ENCODE peak calls at places on chromosomes 2 and 18, in seven cellular contexts. H is stomach; M is ovary; U is CD8-positive, alpha-beta T cell; Z is cardiac muscle cell; D is H9; T is A549. I is an unnamed sample.

GRCh38 chr2:52340185-52340584 is 1308.3 kb upstream of the NRXN1 start:
- DNase-seq in T (no peak), D (peak; percentile 51), H (no peak), M (no peak), Z (no peak), U (no peak), I (no peak)

GRCh38 chr18:73980289-73980979 is 167.2 kb downstream of the FBXO15 start:
- DNase-seq in D (peak; percentile 60), U (no peak), T (peak; percentile 20), H (no peak), M (no peak), Z (peak; percentile 13), I (no peak)

GRCh38 chr2:62406573-62407043 is 99.4 kb downstream of the TMEM17 start:
- DNase-seq in Z (no peak), U (no peak), M (no peak), D (no peak), T (no peak), H (peak; percentile 47), I (no peak)

GRCh38 chr2:39334529-39334928 is 90.8 kb upstream of the CDKL4 start:
- DNase-seq in M (no peak), T (no peak), U (no peak), Z (no peak), H (no peak), D (no peak), I (no peak)

GRCh38 chr2:240736281-240737250 is 44.9 kb downstream of the AQP12A start:
- DNase-seq in U (no peak), T (no peak), H (no peak), Z (no peak), M (no peak), D (no peak), I (no peak)

GRCh38 chr2:167132066-167132465 is 243.8 kb downstream of the XIRP2 start:
- DNase-seq in H (no peak), D (no peak), T (no peak), Z (no peak), U (no peak), M (no peak), I (no peak)

GRCh38 chr2:230323385-230324106 is 3.4 kb upstream of the SP140L start:
- DNase-seq in Z (no peak), M (no peak), H (no peak), D (no peak), T (peak; percentile 58), U (no peak), I (no peak)

GRCh38 chr18:76658627-76659026 is 163.6 kb upstream of the ZNF516 start:
- DNase-seq in U (no peak), D (peak; percentile 81), M (no peak), H (no peak), Z (no peak), T (peak; percentile 5), I (no peak)

GRCh38 chr2:42618116-42618515 is 49.7 kb downstream of the MTA3 start:
- DNase-seq in U (no peak), D (no peak), Z (no peak), M (no peak), T (no peak), H (no peak), I (no peak)

GRCh38 chr2:230691005-230691647 is 21.5 kb upstream of the CAB39 start:
- DNase-seq in D (no peak), U (no peak), Z (peak; percentile 54), T (no peak), M (no peak), H (no peak), I (no peak)

GRCh38 chr2:180124273-180124881 is 117.3 kb upstream of the CWC22 start:
- DNase-seq in Z (peak; percentile 80), H (no peak), U (no peak), T (peak; percentile 24), D (peak; percentile 28), M (no peak), I (no peak)

GRCh38 chr2:159856760-159857159 is 58.8 kb upstream of the CD302 start:
- DNase-seq in U (no peak), M (no peak), D (no peak), Z (no peak), T (no peak), H (no peak), I (no peak)

GRCh38 chr2:77629529-77629928 is 107.4 kb upstream of the LRRTM4 start:
- DNase-seq in D (no peak), T (no peak), Z (no peak), U (no peak), H (no peak), M (no peak), I (no peak)

GRCh38 chr2:180943275-180943674 is 37.1 kb upstream of the UBE2E3 start:
- DNase-seq in T (no peak), D (no peak), M (no peak), U (no peak), Z (no peak), H (no peak), I (no peak)

GRCh38 chr2:8535821-8536685 is 145.8 kb upstream of the ID2 start:
- DNase-seq in T (no peak), Z (peak; percentile 30), D (no peak), H (no peak), U (no peak), M (peak; percentile 35), I (peak; percentile 66)

GRCh38 chr2:52404866-52405265 is 1362.7 kb upstream of the CHAC2 start:
- DNase-seq in M (no peak), T (no peak), D (no peak), Z (no peak), H (no peak), U (no peak), I (no peak)

GRCh38 chr18:56085561-56085960 is 497.6 kb upstream of the TCF4 start:
- DNase-seq in T (no peak), M (peak; percentile 64), U (no peak), D (no peak), Z (peak; percentile 96), H (no peak), I (peak; percentile 72)

GRCh38 chr2:11773747-11774536 is 27.5 kb downstream of the LPIN1 start:
- DNase-seq in M (no peak), H (no peak), U (no peak), T (no peak), D (no peak), Z (no peak), I (peak; percentile 18)

GRCh38 chr18:75391275-75392115 is 36.0 kb downstream of the SMIM21 start:
- DNase-seq in U (no peak), D (no peak), T (no peak), M (no peak), H (no peak), Z (no peak), I (no peak)

GRCh38 chr2:230447455-230448451 is 31.8 kb downstream of the SP100 start:
- DNase-seq in M (no peak), H (no peak), Z (no peak), D (no peak), U (no peak), T (no peak), I (no peak)

DNA sequence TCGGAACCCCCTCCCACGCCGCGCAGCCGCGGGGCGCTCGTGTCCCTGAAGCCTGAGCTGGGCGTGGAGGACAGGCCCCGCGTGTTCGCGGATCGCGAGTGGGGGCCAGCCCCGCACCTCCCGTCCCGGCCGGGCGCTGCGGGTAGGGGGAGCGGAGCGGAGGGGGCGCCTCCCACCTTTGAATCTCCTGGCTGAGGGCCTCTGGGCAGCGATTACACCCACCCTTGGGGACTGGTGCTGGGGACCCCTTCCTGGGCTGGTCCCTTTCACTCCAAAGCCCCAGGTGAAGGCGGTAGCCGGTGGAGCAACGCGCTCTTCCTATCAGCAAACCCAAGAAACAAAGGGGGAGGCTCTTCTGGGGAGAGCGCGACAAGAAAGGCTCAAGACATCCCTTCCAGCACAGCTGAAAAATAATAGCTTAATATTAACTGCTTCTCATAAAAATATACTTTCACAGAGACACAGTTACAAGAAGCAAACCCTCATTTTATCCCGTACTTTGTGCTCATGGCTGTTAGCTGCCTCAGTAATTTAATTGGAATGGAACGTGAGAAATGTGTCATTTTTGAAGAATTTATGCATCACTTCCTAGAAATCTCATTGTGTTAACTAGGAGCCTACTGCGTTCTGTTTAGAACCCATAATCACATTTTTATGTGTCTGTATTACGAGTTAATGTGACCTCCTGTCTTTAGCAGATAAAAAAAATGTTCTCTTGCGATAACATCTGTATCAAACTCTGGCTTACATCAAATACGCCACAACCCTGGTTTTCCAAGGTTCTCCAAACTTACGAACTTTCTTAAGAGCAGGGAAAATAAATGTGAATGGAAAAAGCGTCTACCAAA is 11.7 kb upstream of the GBX2 start:
- DNase-seq in D (no peak), Z (peak; percentile 67), T (peak; percentile 36), M (no peak), U (no peak), H (no peak), I (peak; percentile 46)
- H3K27ac ChIP-seq in D (no peak overlapping the region), Z (no peak overlapping the region), T (peak overlapping the region; percentile 86), M (no peak overlapping the region), U (no peak overlapping the region), H (no peak overlapping the region), I (no peak overlapping the region)

DNA sequence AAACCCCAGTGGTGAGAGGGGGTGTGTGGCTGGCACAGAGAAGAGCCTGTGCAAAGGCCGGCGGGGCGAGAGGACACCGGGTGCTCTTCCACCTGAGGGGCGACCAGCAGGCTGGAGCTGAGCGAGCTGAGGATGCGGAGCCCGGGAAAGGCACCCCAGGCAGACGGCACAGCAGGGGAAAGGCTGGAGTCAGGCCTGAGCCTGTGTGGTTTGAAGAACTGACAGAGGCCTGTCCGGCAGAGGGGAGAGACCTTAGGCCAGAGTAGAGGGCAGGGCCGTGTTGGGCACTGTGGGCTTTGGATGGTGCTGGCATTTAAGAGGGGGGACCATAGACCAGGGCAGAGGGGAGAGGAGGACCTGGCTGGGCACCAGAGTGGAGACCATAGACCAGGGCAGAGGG is 149.8 kb downstream of the RTP5 start:
- DNase-seq in T (no peak), D (no peak), M (no peak), H (no peak), U (no peak), Z (no peak), I (peak; percentile 57)
- H3K9me3 ChIP-seq in T (no peaks in the 10 kb centered on the region), D (no peaks in the 10 kb centered on the region), M (no peaks in the 10 kb centered on the region), H (no peaks in the 10 kb centered on the region), U (no peaks in the 10 kb centered on the region), Z (no peaks in the 10 kb centered on the region), I (no peaks in the 10 kb centered on the region)

GRCh38 chr18:8610442-8610801 is 1.2 kb downstream of the RAB12 start:
- DNase-seq in Z (peak; percentile 35), T (no peak), D (no peak), H (no peak), U (no peak), M (no peak), I (no peak)
- H3K27ac ChIP-seq in Z (no peak overlapping the region), T (peak overlapping the region; percentile 97), D (no peak overlapping the region), H (peak overlapping the region; percentile 80), U (peak overlapping the region; percentile 40), M (no peak overlapping the region), I (peak overlapping the region; percentile 86)

DNA sequence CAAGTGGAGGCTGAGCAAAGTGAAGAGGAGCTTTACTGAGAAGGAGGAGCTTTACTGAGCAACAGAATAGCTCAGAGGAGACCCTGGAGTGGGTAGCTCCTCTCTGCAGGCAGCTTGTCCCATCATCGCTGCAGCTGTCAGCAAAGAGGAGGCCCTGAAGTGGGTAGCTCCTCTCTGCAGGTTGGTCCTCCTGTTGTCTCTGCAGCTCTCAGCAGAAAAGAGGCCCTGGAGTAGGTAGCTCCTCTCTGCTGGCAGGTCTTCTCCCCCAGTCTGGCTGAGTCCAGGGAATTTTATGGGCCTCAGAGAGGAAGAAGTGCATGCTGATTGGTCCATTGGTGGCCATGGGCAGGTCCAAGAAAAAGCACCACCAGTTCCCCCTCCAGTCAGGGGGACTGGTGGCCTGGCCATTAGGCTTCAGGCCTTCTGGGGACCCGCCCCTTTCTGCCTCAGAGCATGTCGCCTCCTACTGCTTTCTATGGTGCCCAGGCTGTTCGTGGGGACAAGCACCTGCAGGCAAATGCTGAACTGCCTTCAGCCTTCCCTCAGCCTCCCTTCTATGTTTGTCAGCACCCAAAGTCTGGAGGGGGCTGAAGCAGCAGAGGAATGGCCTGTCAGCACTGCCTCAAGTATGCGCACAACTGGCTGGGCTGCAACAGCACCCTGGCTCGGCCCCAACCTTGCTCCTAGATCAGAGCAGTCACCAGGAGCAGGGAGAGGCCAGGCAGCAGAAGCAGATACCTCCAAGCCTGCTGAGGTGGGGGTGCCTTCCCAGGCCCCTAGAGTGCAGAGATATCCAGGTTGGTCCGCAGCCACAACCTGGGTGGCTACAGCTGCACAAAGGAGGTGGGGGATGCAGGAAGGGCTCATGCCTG is 5.9 kb downstream of the ZSCAN30 start:
- DNase-seq in H (no peak), Z (no peak), U (no peak), T (no peak), M (no peak), D (no peak), I (no peak)
- H3K9me3 ChIP-seq in H (peaks cover 5% of the 10 kb centered on the region), Z (no peaks in the 10 kb centered on the region), U (no peaks in the 10 kb centered on the region), T (peaks cover 18% of the 10 kb centered on the region), M (no peaks in the 10 kb centered on the region), D (peaks cover 36% of the 10 kb centered on the region), I (no peaks in the 10 kb centered on the region)